ENCODE peak calls at places on chromosomes 5 and 9, in ten cellular contexts. One of them, this sample, is unnamed.
A peak's percentile ranks its signal among the peaks of the same experiment; 100 is the strongest.

GRCh38 chr5:126965061-126965475 is 65.3 kb downstream of the MARCHF3 start:
- DNase-seq in ovary: no peak
- DNase-seq in AG04450: peak; percentile 72
- DNase-seq in lung: no peak
- DNase-seq in activated effector memory CD4-positive, alpha-beta T cell treated with Interleukin-2 at 50 U/mL for 16 hours: no peak
- DNase-seq in brain microvascular endothelial cell: peak; percentile 82
- DNase-seq in A673: peak; percentile 5
- DNase-seq in foreskin fibroblast: peak; percentile 93
- DNase-seq in HTR-8/SVneo: no peak
- DNase-seq in stimulated activated CD4-positive, alpha-beta T cell treated with anti-CD3 and anti-CD28 coated beads, Interleukin-1b, Interleukin-23, amount 100 ng/mL, for 48 hours: no peak
- DNase-seq in this sample: no peak

GRCh38 chr9:94980947-94981632 is 254.6 kb downstream of the AOPEP start:
- DNase-seq in ovary: no peak
- DNase-seq in AG04450: no peak
- DNase-seq in lung: no peak
- DNase-seq in activated effector memory CD4-positive, alpha-beta T cell treated with Interleukin-2 at 50 U/mL for 16 hours: no peak
- DNase-seq in brain microvascular endothelial cell: no peak
- DNase-seq in A673: peak; percentile 56
- DNase-seq in foreskin fibroblast: no peak
- DNase-seq in HTR-8/SVneo: no peak
- DNase-seq in stimulated activated CD4-positive, alpha-beta T cell treated with anti-CD3 and anti-CD28 coated beads, Interleukin-1b, Interleukin-23, amount 100 ng/mL, for 48 hours: no peak
- DNase-seq in this sample: no peak

GRCh38 chr5:151255621-151256286 is 2.8 kb downstream of the GM2A start:
- DNase-seq in ovary: no peak
- DNase-seq in AG04450: no peak
- DNase-seq in lung: no peak
- DNase-seq in activated effector memory CD4-positive, alpha-beta T cell treated with Interleukin-2 at 50 U/mL for 16 hours: no peak
- DNase-seq in brain microvascular endothelial cell: no peak
- DNase-seq in A673: no peak
- DNase-seq in foreskin fibroblast: no peak
- DNase-seq in HTR-8/SVneo: no peak
- DNase-seq in stimulated activated CD4-positive, alpha-beta T cell treated with anti-CD3 and anti-CD28 coated beads, Interleukin-1b, Interleukin-23, amount 100 ng/mL, for 48 hours: no peak
- DNase-seq in this sample: no peak

GRCh38 chr9:75089369-75089766 is 1.1 kb downstream of the OSTF1 start:
- DNase-seq in ovary: no peak
- DNase-seq in AG04450: no peak
- DNase-seq in lung: no peak
- DNase-seq in activated effector memory CD4-positive, alpha-beta T cell treated with Interleukin-2 at 50 U/mL for 16 hours: no peak
- DNase-seq in brain microvascular endothelial cell: no peak
- DNase-seq in A673: no peak
- DNase-seq in foreskin fibroblast: no peak
- DNase-seq in HTR-8/SVneo: no peak
- DNase-seq in stimulated activated CD4-positive, alpha-beta T cell treated with anti-CD3 and anti-CD28 coated beads, Interleukin-1b, Interleukin-23, amount 100 ng/mL, for 48 hours: no peak
- DNase-seq in this sample: no peak

GRCh38 chr5:128674837-128675446 is 136.9 kb upstream of the FBN2 start:
- DNase-seq in ovary: no peak
- DNase-seq in AG04450: peak; percentile 24
- DNase-seq in lung: no peak
- DNase-seq in activated effector memory CD4-positive, alpha-beta T cell treated with Interleukin-2 at 50 U/mL for 16 hours: no peak
- DNase-seq in brain microvascular endothelial cell: peak; percentile 63
- DNase-seq in A673: peak; percentile 55
- DNase-seq in foreskin fibroblast: peak; percentile 47
- DNase-seq in HTR-8/SVneo: peak; percentile 54
- DNase-seq in stimulated activated CD4-positive, alpha-beta T cell treated with anti-CD3 and anti-CD28 coated beads, Interleukin-1b, Interleukin-23, amount 100 ng/mL, for 48 hours: peak; percentile 18
- DNase-seq in this sample: no peak

GRCh38 chr5:1415059-1415425 is 30.2 kb downstream of the SLC6A3 start:
- DNase-seq in ovary: no peak
- DNase-seq in AG04450: no peak
- DNase-seq in lung: no peak
- DNase-seq in activated effector memory CD4-positive, alpha-beta T cell treated with Interleukin-2 at 50 U/mL for 16 hours: no peak
- DNase-seq in brain microvascular endothelial cell: no peak
- DNase-seq in A673: no peak
- DNase-seq in foreskin fibroblast: no peak
- DNase-seq in HTR-8/SVneo: no peak
- DNase-seq in stimulated activated CD4-positive, alpha-beta T cell treated with anti-CD3 and anti-CD28 coated beads, Interleukin-1b, Interleukin-23, amount 100 ng/mL, for 48 hours: no peak
- DNase-seq in this sample: no peak

GRCh38 chr5:89981006-89981405 is 428.6 kb downstream of the CETN3 start:
- DNase-seq in ovary: no peak
- DNase-seq in AG04450: no peak
- DNase-seq in lung: no peak
- DNase-seq in activated effector memory CD4-positive, alpha-beta T cell treated with Interleukin-2 at 50 U/mL for 16 hours: no peak
- DNase-seq in brain microvascular endothelial cell: no peak
- DNase-seq in A673: no peak
- DNase-seq in foreskin fibroblast: no peak
- DNase-seq in HTR-8/SVneo: no peak
- DNase-seq in stimulated activated CD4-positive, alpha-beta T cell treated with anti-CD3 and anti-CD28 coated beads, Interleukin-1b, Interleukin-23, amount 100 ng/mL, for 48 hours: no peak
- DNase-seq in this sample: no peak

GRCh38 chr9:9942764-9943424 is 669.9 kb downstream of the PTPRD start:
- DNase-seq in ovary: peak; percentile 24
- DNase-seq in AG04450: peak; percentile 8
- DNase-seq in lung: peak; percentile 45
- DNase-seq in activated effector memory CD4-positive, alpha-beta T cell treated with Interleukin-2 at 50 U/mL for 16 hours: peak; percentile 5
- DNase-seq in brain microvascular endothelial cell: peak; percentile 80
- DNase-seq in A673: peak; percentile 72
- DNase-seq in foreskin fibroblast: peak; percentile 6
- DNase-seq in HTR-8/SVneo: peak; percentile 1
- DNase-seq in stimulated activated CD4-positive, alpha-beta T cell treated with anti-CD3 and anti-CD28 coated beads, Interleukin-1b, Interleukin-23, amount 100 ng/mL, for 48 hours: peak; percentile 26
- DNase-seq in this sample: peak; percentile 70

GRCh38 chr5:144183254-144183889 is 12.7 kb downstream of the KCTD16 start:
- DNase-seq in ovary: no peak
- DNase-seq in AG04450: no peak
- DNase-seq in lung: no peak
- DNase-seq in activated effector memory CD4-positive, alpha-beta T cell treated with Interleukin-2 at 50 U/mL for 16 hours: no peak
- DNase-seq in brain microvascular endothelial cell: no peak
- DNase-seq in A673: peak; percentile 33
- DNase-seq in foreskin fibroblast: peak; percentile 40
- DNase-seq in HTR-8/SVneo: no peak
- DNase-seq in stimulated activated CD4-positive, alpha-beta T cell treated with anti-CD3 and anti-CD28 coated beads, Interleukin-1b, Interleukin-23, amount 100 ng/mL, for 48 hours: no peak
- DNase-seq in this sample: no peak

GRCh38 chr5:150141544-150142188 is 14.0 kb downstream of the PDGFRB start:
- DNase-seq in ovary: peak; percentile 23
- DNase-seq in AG04450: peak; percentile 85
- DNase-seq in lung: no peak
- DNase-seq in activated effector memory CD4-positive, alpha-beta T cell treated with Interleukin-2 at 50 U/mL for 16 hours: no peak
- DNase-seq in brain microvascular endothelial cell: peak; percentile 77
- DNase-seq in A673: no peak
- DNase-seq in foreskin fibroblast: peak; percentile 86
- DNase-seq in HTR-8/SVneo: peak; percentile 59
- DNase-seq in stimulated activated CD4-positive, alpha-beta T cell treated with anti-CD3 and anti-CD28 coated beads, Interleukin-1b, Interleukin-23, amount 100 ng/mL, for 48 hours: no peak
- DNase-seq in this sample: no peak

GRCh38 chr9:3909966-3910650 is 384.3 kb upstream of the RFX3 start:
- DNase-seq in ovary: no peak
- DNase-seq in AG04450: no peak
- DNase-seq in lung: no peak
- DNase-seq in activated effector memory CD4-positive, alpha-beta T cell treated with Interleukin-2 at 50 U/mL for 16 hours: no peak
- DNase-seq in brain microvascular endothelial cell: no peak
- DNase-seq in A673: no peak
- DNase-seq in foreskin fibroblast: no peak
- DNase-seq in HTR-8/SVneo: no peak
- DNase-seq in stimulated activated CD4-positive, alpha-beta T cell treated with anti-CD3 and anti-CD28 coated beads, Interleukin-1b, Interleukin-23, amount 100 ng/mL, for 48 hours: no peak
- DNase-seq in this sample: no peak

GRCh38 chr9:4306066-4306787 is 6.4 kb upstream of the GLIS3 start:
- DNase-seq in ovary: no peak
- DNase-seq in AG04450: no peak
- DNase-seq in lung: no peak
- DNase-seq in activated effector memory CD4-positive, alpha-beta T cell treated with Interleukin-2 at 50 U/mL for 16 hours: no peak
- DNase-seq in brain microvascular endothelial cell: peak; percentile 41
- DNase-seq in A673: no peak
- DNase-seq in foreskin fibroblast: no peak
- DNase-seq in HTR-8/SVneo: no peak
- DNase-seq in stimulated activated CD4-positive, alpha-beta T cell treated with anti-CD3 and anti-CD28 coated beads, Interleukin-1b, Interleukin-23, amount 100 ng/mL, for 48 hours: peak; percentile 50
- DNase-seq in this sample: no peak

This sample was measured in dorsolateral prefrontal cortex.